ENCODE peak calls at places on chromosome 13, in ten cellular contexts. I, N, X, P, M, U, G, E, D and B are unnamed samples.

GRCh38 chr13:47085346-47085745 is 188.5 kb upstream of the HTR2A start:
- DNase-seq in I (no peak), N (no peak), X (no peak), P (no peak), M (no peak), U (no peak), G (no peak), E (no peak), D (no peak), B (no peak)

GRCh38 chr13:41458187-41458938 is 1.0 kb downstream of the RGCC start:
- DNase-seq in I (peak; percentile 75), N (peak; percentile 55), X (no peak), P (no peak), M (peak; percentile 53), U (peak; percentile 36), G (no peak), E (no peak), D (no peak), B (peak; percentile 52)

GRCh38 chr13:27022571-27023311 is 148.9 kb downstream of the USP12 start:
- DNase-seq in I (no peak), N (no peak), X (peak; percentile 90), P (no peak), M (peak; percentile 49), U (no peak), G (no peak), E (no peak), D (no peak), B (no peak)

GRCh38 chr13:32409561-32410440 is 18.1 kb downstream of the N4BP2L1 start:
- DNase-seq in I (no peak), N (peak; percentile 94), X (no peak), P (no peak), M (no peak), U (no peak), G (no peak), E (no peak), D (no peak), B (peak; percentile 11)

GRCh38 chr13:73399347-73400216 is 340.8 kb downstream of the KLF5 start:
- DNase-seq in I (no peak), N (peak; percentile 6), X (peak; percentile 1), P (no peak), M (peak; percentile 68), U (peak; percentile 63), G (no peak), E (no peak), D (no peak), B (no peak)

GRCh38 chr13:31968473-31968872 is 63.1 kb upstream of the FRY start:
- DNase-seq in I (no peak), N (no peak), X (no peak), P (no peak), M (peak; percentile 76), U (peak; percentile 26), G (no peak), E (no peak), D (no peak), B (no peak)

GRCh38 chr13:48221301-48222190 is 11.5 kb upstream of the ITM2B start:
- DNase-seq in I (no peak), N (no peak), X (no peak), P (no peak), M (no peak), U (no peak), G (no peak), E (no peak), D (no peak), B (peak; percentile 41)

GRCh38 chr13:108609353-108609752 is 20.1 kb upstream of the MYO16 start:
- DNase-seq in I (no peak), N (peak; percentile 69), X (no peak), P (no peak), M (no peak), U (no peak), G (no peak), E (no peak), D (no peak), B (no peak)

GRCh38 chr13:65240773-65241172 is 1989.4 kb downstream of the PCDH9 start:
- DNase-seq in I (no peak), N (no peak), X (no peak), P (no peak), M (no peak), U (no peak), G (no peak), E (no peak), D (no peak), B (no peak)

GRCh38 chr13:87680298-87680697 is 9.1 kb downstream of the SLITRK5 start:
- DNase-seq in I (no peak), N (no peak), X (no peak), P (no peak), M (no peak), U (no peak), G (no peak), E (no peak), D (no peak), B (no peak)

GRCh38 chr13:47213057-47213456 is 316.2 kb upstream of the HTR2A start:
- DNase-seq in I (no peak), N (no peak), X (no peak), P (no peak), M (no peak), U (no peak), G (no peak), E (no peak), D (no peak), B (no peak)

GRCh38 chr13:104737713-104738112 is 1671.5 kb upstream of the SLC10A2 start:
- DNase-seq in I (no peak), N (no peak), X (no peak), P (no peak), M (no peak), U (no peak), G (no peak), E (no peak), D (no peak), B (no peak)

GRCh38 chr13:74770361-74770760 is 636.2 kb upstream of the KLF12 start:
- DNase-seq in I (no peak), N (no peak), X (no peak), P (no peak), M (no peak), U (no peak), G (no peak), E (no peak), D (no peak), B (no peak)

GRCh38 chr13:23399254-23399796 is 34.2 kb downstream of the SACS start:
- DNase-seq in I (no peak), N (no peak), X (no peak), P (no peak), M (no peak), U (no peak), G (no peak), E (no peak), D (no peak), B (no peak)

GRCh38 chr13:21079761-21080730 is 18.7 kb upstream of the LATS2 start:
- DNase-seq in I (no peak), N (no peak), X (peak; percentile 19), P (no peak), M (no peak), U (no peak), G (no peak), E (no peak), D (no peak), B (peak; percentile 96)

GRCh38 chr13:50842246-50842645 is 1.2 kb downstream of the DLEU7 start:
- DNase-seq in I (no peak), N (no peak), X (no peak), P (no peak), M (no peak), U (no peak), G (no peak), E (no peak), D (no peak), B (no peak)

GRCh38 chr13:101695870-101696516 is 243.5 kb downstream of the ITGBL1 start:
- DNase-seq in I (peak; percentile 67), N (no peak), X (no peak), P (no peak), M (no peak), U (no peak), G (no peak), E (no peak), D (no peak), B (no peak)

GRCh38 chr13:73922728-73923393 is 211.3 kb downstream of the KLF12 start:
- DNase-seq in I (no peak), N (no peak), X (no peak), P (no peak), M (no peak), U (no peak), G (no peak), E (no peak), D (no peak), B (no peak)

GRCh38 chr13:45333251-45333972 is 7.6 kb downstream of the TPT1 start:
- DNase-seq in I (no peak), N (no peak), X (no peak), P (no peak), M (no peak), U (no peak), G (no peak), E (no peak), D (no peak), B (no peak)
- TF ChIP-seq POLR2AphosphoS5 in I (no peak), N (no peak), X (no peak), P (no peak), M (no peak), U (no peak), G (peak; percentile 5), E (peak; percentile 45), D (no peak), B (no peak)

GRCh38 chr13:94859812-94860210 is 147.5 kb upstream of the SOX21 start:
- DNase-seq in I (no peak), N (no peak), X (no peak), P (no peak), M (no peak), U (no peak), G (no peak), E (no peak), D (no peak), B (peak; percentile 43)

GRCh38 chr13:94854688-94855087 is 142.3 kb upstream of the SOX21 start:
- DNase-seq in I (no peak), N (no peak), X (no peak), P (no peak), M (no peak), U (no peak), G (no peak), E (no peak), D (no peak), B (no peak)

GRCh38 chr13:94860981-94861407 is 148.6 kb upstream of the SOX21 start:
- DNase-seq in I (no peak), N (no peak), X (no peak), P (no peak), M (no peak), U (no peak), G (no peak), E (no peak), D (no peak), B (peak; percentile 80)

GRCh38 chr13:94858856-94859811 is 146.8 kb upstream of the SOX21 start:
- DNase-seq in I (peak; percentile 81), N (peak; percentile 13), X (no peak), P (no peak), M (peak; percentile 35), U (peak; percentile 30), G (no peak), E (no peak), D (peak; percentile 20), B (peak; percentile 97)
- TF ChIP-seq POLR2AphosphoS5 in I (no peak), N (no peak), X (no peak), P (no peak), M (no peak), U (no peak), G (no peak), E (no peak), D (no peak), B (peak; percentile 75)

GRCh38 chr13:110464547-110465343 is 96.8 kb downstream of the RAB20 start:
- DNase-seq in I (no peak), N (no peak), X (no peak), P (no peak), M (no peak), U (no peak), G (no peak), E (no peak), D (no peak), B (no peak)
- TF ChIP-seq POLR2AphosphoS5 in I (no peak), N (no peak), X (no peak), P (no peak), M (no peak), U (no peak), G (no peak), E (no peak), D (no peak), B (no peak)

GRCh38 chr13:112812306-112813034 is 122.6 kb downstream of the ATP11A start:
- DNase-seq in I (peak; percentile 52), N (no peak), X (no peak), P (no peak), M (peak; percentile 18), U (no peak), G (no peak), E (no peak), D (no peak), B (no peak)
- TF ChIP-seq POLR2AphosphoS5 in I (no peak), N (no peak), X (no peak), P (no peak), M (no peak), U (no peak), G (no peak), E (no peak), D (no peak), B (no peak)